ENCODE peak calls at places on chromosomes 11 and 22, in eight cellular contexts. S is anterior cingulate cortex, Z is A549, N is IMR-90, Q is sigmoid colon, U is sciatic nerve, P is cardiac fibroblast, D is GOT3. V is an unnamed sample.

GRCh38 chr11:67240575-67241389 is 25.5 kb upstream of the GRK2 start:
- DNase-seq in S (no peak), Z (peak; percentile 75), N (peak; percentile 75), Q (peak; percentile 81), U (peak; percentile 80), P (peak; percentile 84), D (peak; percentile 23), V (no peak)

GRCh38 chr11:17014774-17015638 is 792 bp upstream of the PLEKHA7 start:
- DNase-seq in S (no peak), Z (peak; percentile 89), N (no peak), Q (peak; percentile 52), U (no peak), P (peak; percentile 85), D (no peak), V (peak; percentile 71)

GRCh38 chr22:41780714-41781507 is 19.6 kb upstream of the CCDC134 start:
- DNase-seq in S (no peak), Z (no peak), N (peak; percentile 63), Q (peak; percentile 78), U (peak; percentile 64), P (peak; percentile 81), D (no peak), V (peak; percentile 82)

GRCh38 chr11:119306373-119306890 is 10.5 kb downstream of the MCAM start:
- DNase-seq in S (no peak), Z (no peak), N (peak; percentile 42), Q (no peak), U (no peak), P (peak; percentile 90), D (no peak), V (no peak)

GRCh38 chr11:93249437-93250210 is 51.8 kb upstream of the SLC36A4 start:
- DNase-seq in S (no peak), Z (no peak), N (no peak), Q (no peak), U (no peak), P (no peak), D (no peak), V (no peak)

GRCh38 chr11:46071091-46071490 is 50.2 kb downstream of the PHF21A start:
- DNase-seq in S (no peak), Z (no peak), N (no peak), Q (no peak), U (no peak), P (no peak), D (no peak), V (no peak)

GRCh38 chr11:131999084-131999483 is 628.7 kb downstream of the NTM start:
- DNase-seq in S (no peak), Z (no peak), N (no peak), Q (no peak), U (no peak), P (peak; percentile 52), D (no peak), V (no peak)

GRCh38 chr11:117829369-117829725 is 4.8 kb upstream of the FXYD2 start:
- DNase-seq in S (no peak), Z (no peak), N (no peak), Q (peak; percentile 66), U (no peak), P (no peak), D (no peak), V (peak; percentile 58)

GRCh38 chr11:95231881-95232605 is 1.0 kb upstream of the SESN3 start:
- DNase-seq in S (peak; percentile 43), Z (no peak), N (no peak), Q (peak; percentile 86), U (peak; percentile 84), P (peak; percentile 36), D (no peak), V (peak; percentile 83)

GRCh38 chr11:131977231-131977630 is 606.8 kb downstream of the NTM start:
- DNase-seq in S (no peak), Z (no peak), N (peak; percentile 43), Q (no peak), U (no peak), P (peak; percentile 61), D (no peak), V (no peak)

GRCh38 chr22:35426801-35427140 is 26.8 kb downstream of the MCM5 start:
- DNase-seq in S (no peak), Z (no peak), N (no peak), Q (no peak), U (no peak), P (no peak), D (no peak), V (no peak)

GRCh38 chr22:49942565-49943404 is 17.8 kb upstream of the PIM3 start:
- DNase-seq in S (no peak), Z (peak; percentile 51), N (no peak), Q (no peak), U (no peak), P (no peak), D (no peak), V (no peak)

GRCh38 chr22:47872761-47873535 is 1110.5 kb downstream of the TBC1D22A start:
- DNase-seq in S (no peak), Z (no peak), N (no peak), Q (no peak), U (no peak), P (no peak), D (no peak), V (no peak)

GRCh38 chr11:77705195-77705876 is 67.7 kb upstream of the CLNS1A start:
- DNase-seq in S (no peak), Z (peak; percentile 51), N (peak; percentile 69), Q (no peak), U (no peak), P (peak; percentile 71), D (no peak), V (no peak)

V was measured in suprapubic skin.